ENCODE peak calls at places on chromosomes 12 and 14, in six cellular contexts. One of them, this sample, is unnamed.

GRCh38 chr12:46126050-46126727 is 135.8 kb upstream of the SCAF11 start:
- DNase-seq in pancreas: no peak
- DNase-seq in non-pigmented ciliary epithelial cell: no peak
- DNase-seq in C1 segment of cervical spinal cord: no peak
- DNase-seq in activated T-helper 1 cell treated with anti-CD3 and anti-CD28 coated beads, Interleukin-2, amount 50 U/mL, for 16 hours: no peak
- DNase-seq in NCI-H1048: no peak
- DNase-seq in this sample: no peak

GRCh38 chr12:108063192-108063591 is 65.9 kb upstream of the WSCD2 start:
- DNase-seq in activated T-helper 1 cell treated with anti-CD3 and anti-CD28 coated beads, Interleukin-2, amount 50 U/mL, for 16 hours: no peak
- DNase-seq in pancreas: no peak
- DNase-seq in C1 segment of cervical spinal cord: no peak
- DNase-seq in non-pigmented ciliary epithelial cell: no peak
- DNase-seq in NCI-H1048: no peak
- DNase-seq in this sample: no peak

GRCh38 chr14:47917344-47917954 is 242.0 kb upstream of the MDGA2 start:
- DNase-seq in C1 segment of cervical spinal cord: no peak
- DNase-seq in non-pigmented ciliary epithelial cell: no peak
- DNase-seq in NCI-H1048: no peak
- DNase-seq in pancreas: no peak
- DNase-seq in activated T-helper 1 cell treated with anti-CD3 and anti-CD28 coated beads, Interleukin-2, amount 50 U/mL, for 16 hours: no peak
- DNase-seq in this sample: no peak

GRCh38 chr12:89225808-89226368 is 126.4 kb downstream of the DUSP6 start:
- DNase-seq in C1 segment of cervical spinal cord: no peak
- DNase-seq in pancreas: peak; percentile 35
- DNase-seq in non-pigmented ciliary epithelial cell: peak; percentile 76
- DNase-seq in activated T-helper 1 cell treated with anti-CD3 and anti-CD28 coated beads, Interleukin-2, amount 50 U/mL, for 16 hours: no peak
- DNase-seq in NCI-H1048: peak; percentile 12
- DNase-seq in this sample: no peak

GRCh38 chr12:132020292-132020691 is 70.5 kb downstream of the EP400 start:
- DNase-seq in pancreas: no peak
- DNase-seq in NCI-H1048: no peak
- DNase-seq in activated T-helper 1 cell treated with anti-CD3 and anti-CD28 coated beads, Interleukin-2, amount 50 U/mL, for 16 hours: no peak
- DNase-seq in C1 segment of cervical spinal cord: no peak
- DNase-seq in non-pigmented ciliary epithelial cell: no peak
- DNase-seq in this sample: no peak

GRCh38 chr12:106766393-106766826 is 8.1 kb upstream of the RIC8B start:
- DNase-seq in activated T-helper 1 cell treated with anti-CD3 and anti-CD28 coated beads, Interleukin-2, amount 50 U/mL, for 16 hours: no peak
- DNase-seq in C1 segment of cervical spinal cord: peak; percentile 31
- DNase-seq in pancreas: no peak
- DNase-seq in NCI-H1048: no peak
- DNase-seq in non-pigmented ciliary epithelial cell: no peak
- DNase-seq in this sample: no peak

GRCh38 chr14:30330452-30330851 is 228.5 kb upstream of the G2E3 start:
- DNase-seq in non-pigmented ciliary epithelial cell: no peak
- DNase-seq in C1 segment of cervical spinal cord: no peak
- DNase-seq in activated T-helper 1 cell treated with anti-CD3 and anti-CD28 coated beads, Interleukin-2, amount 50 U/mL, for 16 hours: no peak
- DNase-seq in pancreas: no peak
- DNase-seq in NCI-H1048: no peak
- DNase-seq in this sample: no peak

GRCh38 chr12:122403831-122404230 is 18.6 kb downstream of the CLIP1 start:
- DNase-seq in C1 segment of cervical spinal cord: no peak
- DNase-seq in non-pigmented ciliary epithelial cell: no peak
- DNase-seq in pancreas: no peak
- DNase-seq in activated T-helper 1 cell treated with anti-CD3 and anti-CD28 coated beads, Interleukin-2, amount 50 U/mL, for 16 hours: no peak
- DNase-seq in NCI-H1048: no peak
- DNase-seq in this sample: no peak

GRCh38 chr14:102464846-102465341 is 44.7 kb downstream of the ANKRD9 start:
- DNase-seq in pancreas: no peak
- DNase-seq in activated T-helper 1 cell treated with anti-CD3 and anti-CD28 coated beads, Interleukin-2, amount 50 U/mL, for 16 hours: no peak
- DNase-seq in C1 segment of cervical spinal cord: no peak
- DNase-seq in NCI-H1048: no peak
- DNase-seq in non-pigmented ciliary epithelial cell: no peak
- DNase-seq in this sample: no peak

GRCh38 chr14:100871234-100872186 is 32.0 kb downstream of the RTL1 start:
- DNase-seq in NCI-H1048: no peak
- DNase-seq in pancreas: no peak
- DNase-seq in C1 segment of cervical spinal cord: no peak
- DNase-seq in activated T-helper 1 cell treated with anti-CD3 and anti-CD28 coated beads, Interleukin-2, amount 50 U/mL, for 16 hours: no peak
- DNase-seq in non-pigmented ciliary epithelial cell: peak; percentile 24
- DNase-seq in this sample: no peak

GRCh38 chr12:98416845-98417244 is 98.5 kb upstream of the TMPO start:
- DNase-seq in activated T-helper 1 cell treated with anti-CD3 and anti-CD28 coated beads, Interleukin-2, amount 50 U/mL, for 16 hours: no peak
- DNase-seq in non-pigmented ciliary epithelial cell: no peak
- DNase-seq in NCI-H1048: no peak
- DNase-seq in C1 segment of cervical spinal cord: no peak
- DNase-seq in pancreas: no peak
- DNase-seq in this sample: no peak

GRCh38 chr12:7756993-7757392 is 8.0 kb upstream of the NANOGNB start:
- DNase-seq in pancreas: no peak
- DNase-seq in activated T-helper 1 cell treated with anti-CD3 and anti-CD28 coated beads, Interleukin-2, amount 50 U/mL, for 16 hours: no peak
- DNase-seq in non-pigmented ciliary epithelial cell: no peak
- DNase-seq in C1 segment of cervical spinal cord: no peak
- DNase-seq in NCI-H1048: no peak
- DNase-seq in this sample: no peak

GRCh38 chr12:121903202-121903601 is 14.6 kb downstream of the PSMD9 start:
- DNase-seq in non-pigmented ciliary epithelial cell: no peak
- DNase-seq in activated T-helper 1 cell treated with anti-CD3 and anti-CD28 coated beads, Interleukin-2, amount 50 U/mL, for 16 hours: no peak
- DNase-seq in NCI-H1048: no peak
- DNase-seq in pancreas: no peak
- DNase-seq in C1 segment of cervical spinal cord: no peak
- DNase-seq in this sample: no peak

GRCh38 chr12:28618772-28619171 is 428.5 kb downstream of the CCDC91 start:
- DNase-seq in NCI-H1048: no peak
- DNase-seq in activated T-helper 1 cell treated with anti-CD3 and anti-CD28 coated beads, Interleukin-2, amount 50 U/mL, for 16 hours: no peak
- DNase-seq in pancreas: no peak
- DNase-seq in C1 segment of cervical spinal cord: no peak
- DNase-seq in non-pigmented ciliary epithelial cell: no peak
- DNase-seq in this sample: no peak

GRCh38 chr12:104535383-104535782 is 78.6 kb downstream of the CHST11 start:
- DNase-seq in pancreas: no peak
- DNase-seq in NCI-H1048: no peak
- DNase-seq in C1 segment of cervical spinal cord: no peak
- DNase-seq in non-pigmented ciliary epithelial cell: no peak
- DNase-seq in activated T-helper 1 cell treated with anti-CD3 and anti-CD28 coated beads, Interleukin-2, amount 50 U/mL, for 16 hours: no peak
- DNase-seq in this sample: no peak

GRCh38 chr12:50507930-50508329 is 3.1 kb downstream of the DIP2B start:
- DNase-seq in non-pigmented ciliary epithelial cell: no peak
- DNase-seq in pancreas: no peak
- DNase-seq in activated T-helper 1 cell treated with anti-CD3 and anti-CD28 coated beads, Interleukin-2, amount 50 U/mL, for 16 hours: no peak
- DNase-seq in NCI-H1048: no peak
- DNase-seq in C1 segment of cervical spinal cord: no peak
- DNase-seq in this sample: no peak

GRCh38 chr14:105924951-105925591 is 398.7 kb downstream of the TMEM121 start:
- DNase-seq in C1 segment of cervical spinal cord: no peak
- DNase-seq in activated T-helper 1 cell treated with anti-CD3 and anti-CD28 coated beads, Interleukin-2, amount 50 U/mL, for 16 hours: no peak
- DNase-seq in NCI-H1048: no peak
- DNase-seq in non-pigmented ciliary epithelial cell: no peak
- DNase-seq in pancreas: no peak
- DNase-seq in this sample: no peak

GRCh38 chr14:63273091-63273490 is 45.6 kb downstream of the GPHB5 start:
- DNase-seq in C1 segment of cervical spinal cord: no peak
- DNase-seq in activated T-helper 1 cell treated with anti-CD3 and anti-CD28 coated beads, Interleukin-2, amount 50 U/mL, for 16 hours: no peak
- DNase-seq in non-pigmented ciliary epithelial cell: no peak
- DNase-seq in pancreas: no peak
- DNase-seq in NCI-H1048: no peak
- DNase-seq in this sample: no peak

GRCh38 chr12:54265364-54265812 is 14.5 kb downstream of the CBX5 start:
- DNase-seq in non-pigmented ciliary epithelial cell: no peak
- DNase-seq in activated T-helper 1 cell treated with anti-CD3 and anti-CD28 coated beads, Interleukin-2, amount 50 U/mL, for 16 hours: no peak
- DNase-seq in pancreas: no peak
- DNase-seq in C1 segment of cervical spinal cord: no peak
- DNase-seq in NCI-H1048: no peak
- DNase-seq in this sample: no peak

GRCh38 chr12:111443586-111443985 is 37.9 kb downstream of the SH2B3 start:
- DNase-seq in non-pigmented ciliary epithelial cell: no peak
- DNase-seq in pancreas: no peak
- DNase-seq in C1 segment of cervical spinal cord: no peak
- DNase-seq in activated T-helper 1 cell treated with anti-CD3 and anti-CD28 coated beads, Interleukin-2, amount 50 U/mL, for 16 hours: no peak
- DNase-seq in NCI-H1048: no peak
- DNase-seq in this sample: no peak

GRCh38 chr14:56000846-56001245 is 117.4 kb upstream of the PELI2 start:
- DNase-seq in NCI-H1048: no peak
- DNase-seq in C1 segment of cervical spinal cord: no peak
- DNase-seq in pancreas: no peak
- DNase-seq in activated T-helper 1 cell treated with anti-CD3 and anti-CD28 coated beads, Interleukin-2, amount 50 U/mL, for 16 hours: no peak
- DNase-seq in non-pigmented ciliary epithelial cell: no peak
- DNase-seq in this sample: no peak

GRCh38 chr12:76627346-76628135 is 68.0 kb upstream of the OSBPL8 start:
- DNase-seq in pancreas: no peak
- DNase-seq in activated T-helper 1 cell treated with anti-CD3 and anti-CD28 coated beads, Interleukin-2, amount 50 U/mL, for 16 hours: no peak
- DNase-seq in C1 segment of cervical spinal cord: no peak
- DNase-seq in NCI-H1048: no peak
- DNase-seq in non-pigmented ciliary epithelial cell: no peak
- DNase-seq in this sample: no peak

GRCh38 chr12:51819851-51820720 is 28.4 kb downstream of the FIGNL2 start:
- DNase-seq in pancreas: peak; percentile 47
- DNase-seq in NCI-H1048: no peak
- DNase-seq in activated T-helper 1 cell treated with anti-CD3 and anti-CD28 coated beads, Interleukin-2, amount 50 U/mL, for 16 hours: no peak
- DNase-seq in C1 segment of cervical spinal cord: peak; percentile 40
- DNase-seq in non-pigmented ciliary epithelial cell: no peak
- DNase-seq in this sample: no peak

This sample was measured in retinal pigment epithelial cell.